ENCODE peak calls at places on chromosomes 16 and 17, in ten cellular contexts. One of them, this sample, is unnamed.

GRCh38 chr17:64411999-64412771 is 21.5 kb upstream of the PECAM1 start:
- DNase-seq in fibroblast of pulmonary artery: peak; percentile 76
- DNase-seq in tibial nerve: no peak
- DNase-seq in spleen: peak; percentile 90
- DNase-seq in thoracic aorta: no peak
- DNase-seq in brain microvascular endothelial cell: peak; percentile 16
- DNase-seq in IMR-90: no peak
- DNase-seq in CD8-positive, alpha-beta T cell: no peak
- DNase-seq in sigmoid colon: peak; percentile 80
- DNase-seq in H9: peak; percentile 84
- DNase-seq in this sample: no peak

GRCh38 chr17:19762515-19762961 is 14.4 kb upstream of the ALDH3A1 start:
- DNase-seq in fibroblast of pulmonary artery: peak; percentile 62
- DNase-seq in tibial nerve: peak; percentile 55
- DNase-seq in spleen: peak; percentile 87
- DNase-seq in thoracic aorta: peak; percentile 36
- DNase-seq in brain microvascular endothelial cell: peak; percentile 63
- DNase-seq in IMR-90: peak; percentile 59
- DNase-seq in CD8-positive, alpha-beta T cell: peak; percentile 71
- DNase-seq in sigmoid colon: peak; percentile 81
- DNase-seq in H9: peak; percentile 95
- DNase-seq in this sample: no peak

GRCh38 chr17:58335061-58335731 is 6.6 kb upstream of the TSPOAP1 start:
- DNase-seq in fibroblast of pulmonary artery: no peak
- DNase-seq in tibial nerve: no peak
- DNase-seq in spleen: peak; percentile 83
- DNase-seq in thoracic aorta: no peak
- DNase-seq in brain microvascular endothelial cell: no peak
- DNase-seq in IMR-90: no peak
- DNase-seq in CD8-positive, alpha-beta T cell: peak; percentile 40
- DNase-seq in sigmoid colon: peak; percentile 64
- DNase-seq in H9: peak; percentile 31
- DNase-seq in this sample: no peak

GRCh38 chr16:51031598-51031997 is 119.5 kb downstream of the SALL1 start:
- DNase-seq in fibroblast of pulmonary artery: no peak
- DNase-seq in tibial nerve: no peak
- DNase-seq in spleen: no peak
- DNase-seq in thoracic aorta: no peak
- DNase-seq in brain microvascular endothelial cell: no peak
- DNase-seq in IMR-90: no peak
- DNase-seq in CD8-positive, alpha-beta T cell: no peak
- DNase-seq in sigmoid colon: no peak
- DNase-seq in H9: no peak
- DNase-seq in this sample: no peak

GRCh38 chr16:10266809-10267208 is 84.6 kb upstream of the GRIN2A start:
- DNase-seq in fibroblast of pulmonary artery: no peak
- DNase-seq in tibial nerve: no peak
- DNase-seq in spleen: no peak
- DNase-seq in thoracic aorta: no peak
- DNase-seq in brain microvascular endothelial cell: no peak
- DNase-seq in IMR-90: no peak
- DNase-seq in CD8-positive, alpha-beta T cell: no peak
- DNase-seq in sigmoid colon: no peak
- DNase-seq in H9: no peak
- DNase-seq in this sample: no peak

GRCh38 chr17:61469474-61469873 is 17.3 kb downstream of the TBX4 start:
- DNase-seq in fibroblast of pulmonary artery: no peak
- DNase-seq in tibial nerve: no peak
- DNase-seq in spleen: peak; percentile 56
- DNase-seq in thoracic aorta: no peak
- DNase-seq in brain microvascular endothelial cell: no peak
- DNase-seq in IMR-90: no peak
- DNase-seq in CD8-positive, alpha-beta T cell: no peak
- DNase-seq in sigmoid colon: peak; percentile 15
- DNase-seq in H9: no peak
- DNase-seq in this sample: no peak

GRCh38 chr17:39927928-39928867 is 666 bp downstream of the LRRC3C start:
- DNase-seq in fibroblast of pulmonary artery: no peak
- DNase-seq in tibial nerve: no peak
- DNase-seq in spleen: peak; percentile 87
- DNase-seq in thoracic aorta: no peak
- DNase-seq in brain microvascular endothelial cell: peak; percentile 3
- DNase-seq in IMR-90: no peak
- DNase-seq in CD8-positive, alpha-beta T cell: no peak
- DNase-seq in sigmoid colon: peak; percentile 85
- DNase-seq in H9: peak; percentile 89
- DNase-seq in this sample: no peak

GRCh38 chr16:66923866-66924265 is 1.5 kb downstream of the RRAD start:
- DNase-seq in fibroblast of pulmonary artery: no peak
- DNase-seq in tibial nerve: no peak
- DNase-seq in spleen: no peak
- DNase-seq in thoracic aorta: no peak
- DNase-seq in brain microvascular endothelial cell: no peak
- DNase-seq in IMR-90: no peak
- DNase-seq in CD8-positive, alpha-beta T cell: no peak
- DNase-seq in sigmoid colon: no peak
- DNase-seq in H9: no peak
- DNase-seq in this sample: no peak

GRCh38 chr16:86029131-86029741 is 130.3 kb downstream of the IRF8 start:
- DNase-seq in fibroblast of pulmonary artery: peak; percentile 25
- DNase-seq in tibial nerve: no peak
- DNase-seq in spleen: no peak
- DNase-seq in thoracic aorta: no peak
- DNase-seq in brain microvascular endothelial cell: peak; percentile 7
- DNase-seq in IMR-90: peak; percentile 68
- DNase-seq in CD8-positive, alpha-beta T cell: no peak
- DNase-seq in sigmoid colon: peak; percentile 70
- DNase-seq in H9: no peak
- DNase-seq in this sample: no peak

GRCh38 chr17:21252875-21253645 is at the start of gene NATD1:
- DNase-seq in fibroblast of pulmonary artery: peak; percentile 86
- DNase-seq in tibial nerve: peak; percentile 87
- DNase-seq in spleen: peak; percentile 96
- DNase-seq in thoracic aorta: peak; percentile 64
- DNase-seq in brain microvascular endothelial cell: peak; percentile 71
- DNase-seq in IMR-90: peak; percentile 78
- DNase-seq in CD8-positive, alpha-beta T cell: peak; percentile 75
- DNase-seq in sigmoid colon: peak; percentile 95
- DNase-seq in H9: peak; percentile 93
- DNase-seq in this sample: no peak

GRCh38 chr17:73546770-73547345 is 97.4 kb downstream of the SDK2 start:
- DNase-seq in fibroblast of pulmonary artery: no peak
- DNase-seq in tibial nerve: peak; percentile 25
- DNase-seq in spleen: peak; percentile 90
- DNase-seq in thoracic aorta: no peak
- DNase-seq in brain microvascular endothelial cell: no peak
- DNase-seq in IMR-90: no peak
- DNase-seq in CD8-positive, alpha-beta T cell: peak; percentile 30
- DNase-seq in sigmoid colon: no peak
- DNase-seq in H9: peak; percentile 83
- DNase-seq in this sample: no peak

GRCh38 chr17:6000426-6000825 is 69.8 kb upstream of the WSCD1 start:
- DNase-seq in fibroblast of pulmonary artery: no peak
- DNase-seq in tibial nerve: no peak
- DNase-seq in spleen: no peak
- DNase-seq in thoracic aorta: no peak
- DNase-seq in brain microvascular endothelial cell: no peak
- DNase-seq in IMR-90: no peak
- DNase-seq in CD8-positive, alpha-beta T cell: no peak
- DNase-seq in sigmoid colon: no peak
- DNase-seq in H9: no peak
- DNase-seq in this sample: no peak

GRCh38 chr17:76432712-76433336 is 20.1 kb downstream of the UBE2O start:
- DNase-seq in fibroblast of pulmonary artery: peak; percentile 32
- DNase-seq in tibial nerve: no peak
- DNase-seq in spleen: no peak
- DNase-seq in thoracic aorta: no peak
- DNase-seq in brain microvascular endothelial cell: peak; percentile 36
- DNase-seq in IMR-90: peak; percentile 49
- DNase-seq in CD8-positive, alpha-beta T cell: no peak
- DNase-seq in sigmoid colon: no peak
- DNase-seq in H9: no peak
- DNase-seq in this sample: no peak
- TF ChIP-seq CTCF in fibroblast of pulmonary artery: peak; percentile 43
- TF ChIP-seq CTCF in tibial nerve: no peak
- TF ChIP-seq CTCF in spleen: peak; percentile 29
- TF ChIP-seq CTCF in thoracic aorta: peak; percentile 26
- TF ChIP-seq CTCF in brain microvascular endothelial cell: peak; percentile 63
- TF ChIP-seq CTCF in IMR-90: peak; percentile 46
- TF ChIP-seq CTCF in CD8-positive, alpha-beta T cell: peak; percentile 53
- TF ChIP-seq CTCF in sigmoid colon: no peak
- TF ChIP-seq CTCF in H9: peak; percentile 72
- TF ChIP-seq CTCF in this sample: peak; percentile 40

DNA sequence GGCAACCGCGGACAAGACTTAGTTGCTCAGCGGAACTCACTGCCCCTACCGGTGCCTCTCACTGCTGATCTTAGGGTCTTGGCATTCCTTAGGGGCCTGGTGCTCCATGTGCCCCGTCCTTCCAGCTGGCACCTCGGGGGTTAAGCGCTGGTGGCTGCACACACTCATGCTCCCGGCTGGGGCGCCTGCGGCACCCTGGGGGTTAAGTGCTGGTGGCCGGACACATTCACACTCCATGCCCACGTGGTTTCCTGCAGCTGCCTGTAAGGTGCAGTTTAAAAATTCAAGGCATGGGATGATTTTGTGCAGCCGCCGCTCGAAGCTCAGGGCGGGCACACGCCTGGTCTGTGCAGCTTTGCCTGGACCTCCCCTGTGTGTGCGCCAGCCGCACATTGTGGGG is 45.1 kb downstream of the BAIAP2 start:
- DNase-seq in fibroblast of pulmonary artery: no peak
- DNase-seq in tibial nerve: no peak
- DNase-seq in spleen: no peak
- DNase-seq in thoracic aorta: no peak
- DNase-seq in brain microvascular endothelial cell: no peak
- DNase-seq in IMR-90: no peak
- DNase-seq in CD8-positive, alpha-beta T cell: no peak
- DNase-seq in sigmoid colon: no peak
- DNase-seq in H9: no peak
- DNase-seq in this sample: no peak
- TF ChIP-seq CTCF in fibroblast of pulmonary artery: no peak
- TF ChIP-seq CTCF in tibial nerve: no peak
- TF ChIP-seq CTCF in spleen: no peak
- TF ChIP-seq CTCF in thoracic aorta: no peak
- TF ChIP-seq CTCF in brain microvascular endothelial cell: no peak
- TF ChIP-seq CTCF in IMR-90: no peak
- TF ChIP-seq CTCF in CD8-positive, alpha-beta T cell: no peak
- TF ChIP-seq CTCF in sigmoid colon: no peak
- TF ChIP-seq CTCF in H9: no peak
- TF ChIP-seq CTCF in this sample: no peak

GRCh38 chr17:44589316-44590071 is 32.2 kb downstream of the FZD2 start:
- DNase-seq in fibroblast of pulmonary artery: peak; percentile 28
- DNase-seq in tibial nerve: no peak
- DNase-seq in spleen: no peak
- DNase-seq in thoracic aorta: no peak
- DNase-seq in brain microvascular endothelial cell: no peak
- DNase-seq in IMR-90: peak; percentile 35
- DNase-seq in CD8-positive, alpha-beta T cell: no peak
- DNase-seq in sigmoid colon: no peak
- DNase-seq in H9: no peak
- DNase-seq in this sample: no peak
- TF ChIP-seq CTCF in fibroblast of pulmonary artery: no peak
- TF ChIP-seq CTCF in tibial nerve: no peak
- TF ChIP-seq CTCF in spleen: no peak
- TF ChIP-seq CTCF in thoracic aorta: no peak
- TF ChIP-seq CTCF in brain microvascular endothelial cell: no peak
- TF ChIP-seq CTCF in IMR-90: no peak
- TF ChIP-seq CTCF in CD8-positive, alpha-beta T cell: no peak
- TF ChIP-seq CTCF in sigmoid colon: no peak
- TF ChIP-seq CTCF in H9: no peak
- TF ChIP-seq CTCF in this sample: no peak

GRCh38 chr17:42179911-42180410 is 981 bp downstream of the KCNH4 start:
- DNase-seq in fibroblast of pulmonary artery: peak; percentile 51
- DNase-seq in tibial nerve: no peak
- DNase-seq in spleen: no peak
- DNase-seq in thoracic aorta: no peak
- DNase-seq in brain microvascular endothelial cell: no peak
- DNase-seq in IMR-90: peak; percentile 30
- DNase-seq in CD8-positive, alpha-beta T cell: peak; percentile 23
- DNase-seq in sigmoid colon: no peak
- DNase-seq in H9: peak; percentile 88
- DNase-seq in this sample: no peak

GRCh38 chr17:42179335-42179734 is 1.6 kb downstream of the KCNH4 start:
- DNase-seq in fibroblast of pulmonary artery: no peak
- DNase-seq in tibial nerve: no peak
- DNase-seq in spleen: no peak
- DNase-seq in thoracic aorta: no peak
- DNase-seq in brain microvascular endothelial cell: no peak
- DNase-seq in IMR-90: no peak
- DNase-seq in CD8-positive, alpha-beta T cell: no peak
- DNase-seq in sigmoid colon: no peak
- DNase-seq in H9: no peak
- DNase-seq in this sample: no peak

GRCh38 chr17:42180411-42180921 is 476 bp downstream of the KCNH4 start:
- DNase-seq in fibroblast of pulmonary artery: no peak
- DNase-seq in tibial nerve: no peak
- DNase-seq in spleen: no peak
- DNase-seq in thoracic aorta: no peak
- DNase-seq in brain microvascular endothelial cell: no peak
- DNase-seq in IMR-90: no peak
- DNase-seq in CD8-positive, alpha-beta T cell: no peak
- DNase-seq in sigmoid colon: no peak
- DNase-seq in H9: peak; percentile 64
- DNase-seq in this sample: no peak

GRCh38 chr17:42181851-42182207 is 887 bp upstream of the KCNH4 start:
- DNase-seq in fibroblast of pulmonary artery: no peak
- DNase-seq in tibial nerve: no peak
- DNase-seq in spleen: no peak
- DNase-seq in thoracic aorta: no peak
- DNase-seq in brain microvascular endothelial cell: no peak
- DNase-seq in IMR-90: no peak
- DNase-seq in CD8-positive, alpha-beta T cell: no peak
- DNase-seq in sigmoid colon: no peak
- DNase-seq in H9: no peak
- DNase-seq in this sample: no peak

DNA sequence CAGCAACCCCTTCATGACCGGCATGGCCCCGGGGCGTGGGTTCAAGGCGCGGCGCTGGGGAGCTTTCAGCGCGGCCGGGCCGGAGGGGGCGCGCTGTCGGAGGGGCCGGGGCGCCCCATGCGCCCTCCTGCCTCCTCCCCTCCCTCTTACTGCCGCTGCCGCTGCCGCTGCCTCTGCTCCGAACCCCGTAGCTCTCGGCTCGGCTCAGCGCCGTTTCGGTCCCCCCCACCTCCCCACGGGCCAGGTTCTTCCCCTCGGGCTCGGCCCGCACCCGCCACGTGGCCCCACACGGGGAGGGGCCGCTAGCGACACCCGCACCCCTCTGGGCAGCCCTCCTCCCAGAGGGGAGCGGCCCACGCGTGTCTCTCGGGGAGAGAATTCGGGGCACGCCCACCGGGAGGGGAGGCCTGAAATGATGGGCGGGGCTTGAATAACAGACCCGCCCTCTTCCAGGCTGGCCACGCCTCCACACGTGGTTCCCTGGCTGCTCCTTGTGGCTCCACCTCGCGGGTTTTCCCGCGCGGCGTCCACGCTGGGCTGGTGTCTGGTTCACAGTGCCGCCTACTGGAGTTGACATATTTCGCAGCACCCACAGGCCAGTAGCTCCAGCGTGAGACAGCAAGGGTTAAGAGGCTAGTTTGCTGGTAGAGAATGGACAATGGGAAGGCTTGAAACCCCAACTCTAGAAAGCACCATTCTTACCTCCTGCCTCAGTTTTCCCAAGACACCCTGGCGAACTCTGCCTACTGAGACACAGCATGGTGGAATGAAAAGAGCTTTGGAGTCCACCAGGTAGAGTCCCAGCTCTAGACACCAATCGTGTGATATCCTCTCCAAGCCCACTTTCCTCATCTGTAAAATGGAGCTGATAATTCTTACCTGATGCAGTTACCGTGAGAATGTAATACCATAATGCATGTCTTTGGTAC is at the start of gene KCNH4:
- DNase-seq in fibroblast of pulmonary artery: peak; percentile 83
- DNase-seq in tibial nerve: peak; percentile 65
- DNase-seq in spleen: peak; percentile 95
- DNase-seq in thoracic aorta: peak; percentile 33
- DNase-seq in brain microvascular endothelial cell: peak; percentile 76
- DNase-seq in IMR-90: peak; percentile 70
- DNase-seq in CD8-positive, alpha-beta T cell: peak; percentile 82
- DNase-seq in sigmoid colon: peak; percentile 79
- DNase-seq in H9: peak; percentile 80
- DNase-seq in this sample: peak; percentile 16
- TF ChIP-seq CTCF in fibroblast of pulmonary artery: peak; percentile 57
- TF ChIP-seq CTCF in tibial nerve: peak; percentile 49
- TF ChIP-seq CTCF in spleen: peak; percentile 68
- TF ChIP-seq CTCF in thoracic aorta: no peak
- TF ChIP-seq CTCF in brain microvascular endothelial cell: peak; percentile 66
- TF ChIP-seq CTCF in IMR-90: peak; percentile 65
- TF ChIP-seq CTCF in CD8-positive, alpha-beta T cell: peak; percentile 54
- TF ChIP-seq CTCF in sigmoid colon: no peak
- TF ChIP-seq CTCF in H9: peak; percentile 53
- TF ChIP-seq CTCF in this sample: peak; percentile 62